ENCODE peak calls at places on chromosomes 11 and 22, in four cellular contexts. R is fibroblast of the aortic adventitia; K is upper lobe of right lung; P is CD4-positive, alpha-beta memory T cell. A is an unnamed sample.
A peak's percentile ranks its signal among the peaks of the same experiment; 100 is the strongest.

GRCh38 chr11:119991669-119992068 is 146.2 kb downstream of the TRIM29 start:
- DNase-seq in R (no peak), K (peak; percentile 51), P (no peak), A (no peak)

GRCh38 chr11:72239296-72239848 is 4.6 kb downstream of the PHOX2A start:
- DNase-seq in R (peak; percentile 44), K (peak; percentile 83), P (no peak), A (no peak)

GRCh38 chr11:71962428-71963038 is 33.7 kb downstream of the RNF121 start:
- DNase-seq in R (peak; percentile 61), K (no peak), P (no peak), A (no peak)

GRCh38 chr11:93198221-93198650 is 445 bp upstream of the SLC36A4 start:
- DNase-seq in R (peak; percentile 46), K (no peak), P (no peak), A (no peak)

GRCh38 chr11:33778682-33779081 is 4.4 kb upstream of the FBXO3 start:
- DNase-seq in R (peak; percentile 85), K (no peak), P (no peak), A (no peak)

GRCh38 chr11:64095286-64095825 is 59.6 kb downstream of the FLRT1 start:
- DNase-seq in R (no peak), K (no peak), P (no peak), A (no peak)

GRCh38 chr11:116692318-116693106 is 80.3 kb downstream of the BUD13 start:
- DNase-seq in R (no peak), K (no peak), P (no peak), A (no peak)

GRCh38 chr11:92495107-92495793 is 270.6 kb downstream of the FAT3 start:
- DNase-seq in R (no peak), K (no peak), P (no peak), A (no peak)

GRCh38 chr22:43953988-43954771 is 1.1 kb upstream of the SAMM50 start:
- DNase-seq in R (no peak), K (no peak), P (no peak), A (peak; percentile 29)

GRCh38 chr22:48937032-48937639 is 890.5 kb downstream of the BRD1 start:
- DNase-seq in R (no peak), K (peak; percentile 36), P (no peak), A (no peak)

GRCh38 chr11:83528877-83529276 is 242.7 kb upstream of the CCDC90B start:
- DNase-seq in R (no peak), K (no peak), P (no peak), A (no peak)

GRCh38 chr22:26546282-26546681 is 34.0 kb upstream of the TFIP11 start:
- DNase-seq in R (no peak), K (no peak), P (no peak), A (no peak)

GRCh38 chr22:49097966-49098365 is 729.7 kb downstream of the BRD1 start:
- DNase-seq in R (no peak), K (no peak), P (no peak), A (no peak)

GRCh38 chr11:62601114-62601363 is 626 bp downstream of the MTA2 start:
- DNase-seq in R (no peak), K (no peak), P (no peak), A (no peak)

GRCh38 chr11:77118086-77118485 is 10.0 kb upstream of the MYO7A start:
- DNase-seq in R (no peak), K (no peak), P (no peak), A (no peak)

GRCh38 chr11:92332986-92333385 is 108.4 kb downstream of the FAT3 start:
- DNase-seq in R (no peak), K (no peak), P (no peak), A (no peak)

GRCh38 chr22:26916236-26916635 is 258.8 kb downstream of the MIAT start:
- DNase-seq in R (no peak), K (no peak), P (no peak), A (no peak)

GRCh38 chr22:37456351-37456750 is 29.1 kb upstream of the ELFN2 start:
- DNase-seq in R (no peak), K (no peak), P (no peak), A (no peak)

GRCh38 chr11:13320688-13321087 is 43.1 kb downstream of the BMAL1 start:
- DNase-seq in R (no peak), K (no peak), P (no peak), A (no peak)

GRCh38 chr11:13321431-13321830 is 43.8 kb downstream of the BMAL1 start:
- DNase-seq in R (no peak), K (no peak), P (no peak), A (no peak)

GRCh38 chr11:13316528-13316961 is 39.0 kb downstream of the BMAL1 start:
- DNase-seq in R (peak; percentile 91), K (peak; percentile 77), P (no peak), A (no peak)

GRCh38 chr11:13317293-13318080 is 39.9 kb downstream of the BMAL1 start:
- DNase-seq in R (no peak), K (no peak), P (no peak), A (no peak)

GRCh38 chr11:13318498-13319295 is 41.1 kb downstream of the BMAL1 start:
- DNase-seq in R (no peak), K (no peak), P (no peak), A (no peak)
- H3K4me3 ChIP-seq in R (no peak overlapping the region), K (no peak overlapping the region), P (no peak overlapping the region), A (no peak overlapping the region)

DNA sequence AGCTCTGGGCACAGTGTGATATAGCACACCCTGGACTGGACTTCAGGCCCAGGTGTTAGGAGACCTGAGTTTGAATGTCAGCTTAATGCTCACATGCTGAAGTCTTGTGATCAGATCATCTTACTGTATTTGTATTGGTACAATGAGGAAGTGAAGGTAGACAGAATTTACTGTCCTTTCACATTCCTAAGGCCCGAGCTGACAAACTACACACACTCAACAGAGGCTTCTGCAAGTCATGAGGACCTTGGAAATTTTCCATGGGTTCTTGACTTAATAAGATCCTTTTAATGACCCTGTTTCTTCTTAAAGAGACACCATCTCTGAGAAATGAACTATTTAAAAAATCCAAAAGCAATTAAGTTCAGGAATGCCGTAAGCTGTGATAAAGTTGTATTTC is 802.0 kb downstream of the DLG2 start:
- DNase-seq in R (no peak), K (no peak), P (no peak), A (no peak)
- H3K4me3 ChIP-seq in R (no peak overlapping the region), K (no peak overlapping the region), P (no peak overlapping the region), A (no peak overlapping the region)

DNA sequence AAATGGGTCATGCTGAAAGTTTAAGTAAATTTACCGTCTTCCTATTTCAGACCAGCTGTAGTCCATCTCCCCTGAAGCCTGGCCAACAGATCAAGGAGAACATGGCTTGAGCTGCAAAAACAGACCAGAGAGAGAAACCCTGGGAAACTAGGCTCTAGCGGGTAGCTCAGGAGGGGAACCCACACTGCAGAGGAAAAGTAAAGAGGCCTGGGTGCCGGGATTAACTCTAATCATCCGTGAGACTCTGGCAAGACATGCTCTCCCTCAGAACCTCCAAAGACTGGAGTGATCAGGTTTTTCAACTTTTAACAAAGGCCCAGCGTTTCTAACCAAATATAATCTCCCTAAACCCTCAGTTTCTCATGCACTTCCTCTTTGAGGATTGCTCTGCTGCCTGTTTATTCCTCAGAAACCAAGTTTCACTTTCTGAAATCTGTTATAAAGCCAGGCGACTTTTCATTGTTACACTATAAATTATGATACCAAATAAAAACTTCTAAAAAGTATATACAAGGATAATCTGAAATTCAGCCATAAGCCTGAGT is 67.4 kb downstream of the GAB2 start:
- DNase-seq in R (peak; percentile 77), K (no peak), P (no peak), A (no peak)
- H3K4me3 ChIP-seq in R (peak overlapping the region; percentile 27), K (peak overlapping the region; percentile 25), P (no peak overlapping the region), A (no peak overlapping the region)

DNA sequence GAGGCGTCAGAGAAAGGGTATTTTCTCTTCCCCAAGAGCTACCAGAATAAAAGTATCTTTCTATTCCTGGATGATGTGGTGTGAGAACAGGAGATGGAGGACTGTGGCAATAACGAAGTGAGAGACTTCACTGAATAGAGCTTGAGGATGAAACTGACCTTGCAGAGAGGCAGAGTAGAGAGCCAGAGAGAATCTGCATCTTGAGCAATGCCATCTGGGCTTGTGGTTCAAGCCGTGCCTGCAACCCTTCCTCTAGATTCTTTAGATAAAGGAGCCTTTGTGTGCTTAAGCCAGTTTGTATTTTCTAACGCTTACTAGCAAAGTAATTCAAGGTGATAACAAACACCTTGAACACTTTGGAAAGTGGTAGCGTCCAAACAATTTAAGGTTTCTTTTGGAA is 2.2 kb downstream of the ME3 start:
- DNase-seq in R (peak; percentile 48), K (no peak), P (no peak), A (no peak)
- H3K4me3 ChIP-seq in R (no peak overlapping the region), K (no peak overlapping the region), P (no peak overlapping the region), A (no peak overlapping the region)